ENCODE peak calls at places on chromosomes 12 and 14, in seven cellular contexts. E is HTR-8/SVneo; W is H54; K is stimulated activated CD8-positive, alpha-beta memory T cell treated with anti-CD3 and anti-CD28 coated beads, Interleukin-12 subunit alpha, Interleukin-12 subunit beta, amount 100 ng/mL, for 1 hour; O is colonic mucosa; J is HuH-7; D is adrenal gland. L is an unnamed sample.
A peak's percentile ranks its signal among the peaks of the same experiment; 100 is the strongest.

GRCh38 chr14:100850841-100851585 is 25.1 kb downstream of the MEG3 start:
- DNase-seq in E (peak; percentile 39), W (peak; percentile 83), K (peak; percentile 69), O (peak; percentile 94), J (peak; percentile 70), D (peak; percentile 81), L (peak; percentile 15)

GRCh38 chr12:110355080-110355479 is 48.4 kb downstream of the ANAPC7 start:
- DNase-seq in E (peak; percentile 43), W (no peak), K (no peak), O (no peak), J (peak; percentile 75), D (no peak), L (no peak)

GRCh38 chr14:78152246-78153068 is 17.7 kb upstream of the NRXN3 start:
- DNase-seq in E (no peak), W (no peak), K (no peak), O (no peak), J (no peak), D (no peak), L (no peak)

GRCh38 chr12:3558255-3558654 is 67.3 kb downstream of the PRMT8 start:
- DNase-seq in E (no peak), W (no peak), K (no peak), O (no peak), J (no peak), D (no peak), L (no peak)

GRCh38 chr14:61388976-61389576 is 67.7 kb downstream of the PRKCH start:
- DNase-seq in E (no peak), W (no peak), K (no peak), O (no peak), J (no peak), D (no peak), L (no peak)

GRCh38 chr14:68787235-68787727 is 5.6 kb downstream of the ZFP36L1 start:
- DNase-seq in E (no peak), W (no peak), K (no peak), O (peak; percentile 50), J (no peak), D (peak; percentile 37), L (no peak)

GRCh38 chr12:91172051-91172450 is 10.6 kb downstream of the DCN start:
- DNase-seq in E (no peak), W (no peak), K (no peak), O (no peak), J (no peak), D (no peak), L (no peak)

GRCh38 chr12:113276946-113277500 is 55.8 kb downstream of the TPCN1 start:
- DNase-seq in E (no peak), W (no peak), K (no peak), O (no peak), J (no peak), D (no peak), L (no peak)

GRCh38 chr14:61561657-61562276 is 133.5 kb upstream of the HIF1A start:
- DNase-seq in E (peak; percentile 99), W (no peak), K (no peak), O (peak; percentile 81), J (peak; percentile 73), D (peak; percentile 95), L (peak; percentile 3)

GRCh38 chr12:62268956-62269355 is 8.8 kb downstream of the USP15 start:
- DNase-seq in E (no peak), W (no peak), K (no peak), O (no peak), J (no peak), D (no peak), L (no peak)

GRCh38 chr12:12282761-12283160 is 15.9 kb upstream of the LRP6 start:
- DNase-seq in E (no peak), W (no peak), K (no peak), O (no peak), J (no peak), D (no peak), L (no peak)

GRCh38 chr14:77059276-77059934 is 30.9 kb upstream of the IRF2BPL start:
- DNase-seq in E (peak; percentile 76), W (peak; percentile 79), K (no peak), O (no peak), J (no peak), D (peak; percentile 59), L (no peak)

GRCh38 chr14:29348504-29348903 is 579.1 kb downstream of the PRKD1 start:
- DNase-seq in E (no peak), W (no peak), K (no peak), O (no peak), J (no peak), D (no peak), L (no peak)